ENCODE peak calls at places on chromosomes 2 and 18, in eight cellular contexts. C, Y, Z, D, M, S, Q and R are unnamed samples.

GRCh38 chr18:79576686-79577351 is 102.8 kb upstream of the CTDP1 start:
- DNase-seq in Z (peak), S (peak), Q (peak), D (no peak), Y (peak), M (no peak), C (no peak), R (no peak)

GRCh38 chr2:99863914-99864273 is 278.5 kb downstream of the AFF3 start:
- DNase-seq in Z (no peak), Q (no peak), S (no peak), Y (no peak), M (no peak), C (no peak), D (no peak), R (no peak)

GRCh38 chr2:207775471-207775870 is 5.8 kb upstream of the FZD5 start:
- DNase-seq in M (no peak), Z (no peak), D (no peak), S (no peak), Q (no peak), C (no peak), Y (no peak), R (no peak)

GRCh38 chr2:108396845-108397244 is 19.1 kb downstream of the SULT1C4 start:
- DNase-seq in Y (no peak), Q (no peak), C (no peak), S (no peak), D (peak), M (peak), Z (no peak), R (no peak)

GRCh38 chr2:236026839-236027238 is 141.3 kb downstream of the GBX2 start:
- DNase-seq in S (no peak), D (no peak), M (no peak), Z (no peak), C (peak), Y (no peak), Q (no peak), R (no peak)

GRCh38 chr2:203352604-203353255 is 24.5 kb downstream of the ABI2 start:
- DNase-seq in D (no peak), S (no peak), Z (no peak), M (no peak), Y (no peak), Q (peak), C (no peak), R (no peak)

GRCh38 chr2:108587621-108588020 is 53.4 kb downstream of the LIMS1 start:
- DNase-seq in Z (no peak), Y (peak), C (no peak), S (peak), M (no peak), Q (peak), D (peak), R (no peak)

GRCh38 chr18:63949068-63949737 is at the start of gene HMSD:
- DNase-seq in C (no peak), D (peak), Q (peak), M (no peak), Z (peak), S (peak), Y (no peak), R (no peak)

GRCh38 chr18:47484068-47484467 is 232.6 kb upstream of the SKOR2 start:
- DNase-seq in C (no peak), M (no peak), Q (no peak), Y (no peak), D (no peak), S (no peak), Z (no peak), R (no peak)

GRCh38 chr2:172389685-172390339 is 37.6 kb upstream of the ITGA6 start:
- DNase-seq in C (no peak), Z (no peak), Q (peak), S (no peak), M (no peak), Y (no peak), D (no peak), R (no peak)

DNA sequence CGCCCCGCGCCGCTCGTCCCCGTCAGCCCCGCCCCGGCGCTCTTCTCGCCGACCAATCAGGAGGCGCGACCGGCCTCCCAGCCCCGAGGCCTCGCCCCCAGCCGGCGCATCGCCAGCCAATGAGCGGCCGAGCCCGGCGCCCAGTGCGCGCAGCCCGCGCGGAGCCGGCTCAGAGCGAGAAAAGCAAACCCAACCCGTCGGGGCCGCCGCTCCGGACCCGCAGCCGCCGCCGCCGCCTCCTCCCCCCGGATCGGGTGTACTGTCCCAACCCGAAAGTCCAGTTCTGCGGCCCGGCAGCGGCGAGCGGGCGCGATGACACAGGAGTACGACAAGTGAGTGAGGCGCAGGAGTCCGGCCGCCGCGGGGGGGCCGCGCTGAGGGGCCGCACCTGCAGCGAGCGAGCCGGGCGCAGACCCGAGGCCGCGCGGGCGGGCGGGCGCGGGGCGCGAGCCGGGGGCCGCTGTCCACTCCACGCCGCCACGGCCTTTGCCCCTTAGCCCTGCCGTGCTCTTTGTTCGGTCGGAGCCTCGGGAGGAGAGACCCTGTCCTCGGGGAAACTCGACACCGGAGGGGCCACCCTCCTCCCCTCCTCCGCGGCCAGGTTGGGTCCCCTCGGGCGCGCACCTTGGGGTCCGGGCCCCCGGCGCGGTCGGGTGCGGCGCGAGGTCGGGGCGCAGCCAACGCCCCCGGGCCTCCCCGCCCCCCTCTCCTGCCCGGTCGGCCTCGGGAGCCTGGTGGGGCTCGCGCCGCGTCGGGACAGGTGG is at the start of gene GRHL1:
- DNase-seq in S (peak), Y (peak), M (peak), Z (peak), D (peak), Q (peak), C (peak), R (peak)
- H3K27ac ChIP-seq in S (peak), Y (no peak), M (peak), Z (peak), D (no peak), Q (peak), C (no peak), R (no peak)

GRCh38 chr2:5590836-5591235 is 101.3 kb upstream of the SOX11 start:
- DNase-seq in Q (no peak), M (no peak), Z (no peak), C (no peak), Y (no peak), S (no peak), D (no peak), R (no peak)
- H3K4me3 ChIP-seq in Q (no peak), M (no peak), Z (no peak), C (no peak), Y (no peak), S (no peak), D (no peak), R (no peak)

GRCh38 chr2:229456091-229456490 is 185.0 kb upstream of the PID1 start:
- DNase-seq in Z (no peak), D (no peak), Q (no peak), M (no peak), Y (no peak), S (no peak), C (no peak), R (no peak)

GRCh38 chr2:229454934-229455631 is 184.0 kb upstream of the PID1 start:
- DNase-seq in Z (no peak), D (peak), Q (peak), S (no peak), C (no peak), Y (no peak), M (no peak), R (no peak)
- H3K27ac ChIP-seq in Z (no peak), D (peak), Q (peak), S (no peak), C (no peak), Y (no peak), M (no peak), R (no peak)

GRCh38 chr2:66582975-66583842 is 148.3 kb downstream of the MEIS1 start:
- DNase-seq in C (no peak), Q (no peak), D (no peak), Y (peak), Z (no peak), S (no peak), M (no peak), R (no peak)

GRCh38 chr2:66580343-66580954 is 145.5 kb downstream of the MEIS1 start:
- DNase-seq in Q (no peak), S (no peak), Z (no peak), D (peak), C (no peak), M (no peak), Y (no peak), R (no peak)

GRCh38 chr2:66581461-66582363 is 146.8 kb downstream of the MEIS1 start:
- DNase-seq in Q (peak), S (no peak), Y (peak), Z (no peak), D (no peak), C (no peak), M (no peak), R (no peak)

GRCh38 chr2:66584011-66584410 is 149.1 kb downstream of the MEIS1 start:
- DNase-seq in C (no peak), Y (peak), S (no peak), M (no peak), Q (no peak), D (no peak), Z (no peak), R (no peak)

DNA sequence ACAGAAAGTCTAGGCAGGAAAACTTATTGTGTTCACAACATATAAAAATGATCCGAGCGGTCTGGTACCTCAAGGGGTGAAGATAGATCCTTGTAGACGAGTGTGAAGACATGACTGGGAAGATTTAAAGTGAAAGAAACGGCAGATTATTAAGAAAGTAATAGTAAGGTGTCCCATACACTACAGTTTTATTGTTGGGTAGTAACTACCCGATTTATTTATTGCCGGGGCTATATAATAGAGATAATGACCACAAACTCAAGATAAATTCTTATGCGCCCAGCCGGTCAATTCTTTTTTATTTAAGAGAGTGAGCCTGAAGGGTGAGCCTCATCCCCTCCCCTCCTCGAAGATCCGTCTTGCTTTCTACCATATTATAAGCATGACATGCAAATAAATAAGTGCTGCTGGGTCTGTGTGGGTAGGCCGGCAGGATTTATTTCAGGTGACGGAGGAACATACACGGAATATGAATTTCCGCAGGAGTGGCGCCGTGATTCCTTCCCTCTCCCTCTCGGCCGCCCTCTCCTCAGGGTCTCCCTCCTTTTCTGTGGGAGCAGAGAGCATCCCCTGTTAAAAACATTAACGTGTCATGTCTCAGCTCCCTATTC is 147.5 kb downstream of the MEIS1 start:
- DNase-seq in M (no peak), C (no peak), D (no peak), Y (no peak), Z (no peak), Q (no peak), S (no peak), R (no peak)
- H3K4me3 ChIP-seq in M (peak), C (peak), D (no peak), Y (peak), Z (no peak), Q (peak), S (no peak), R (no peak)

GRCh38 chr18:48819276-48819675 is 131.5 kb downstream of the SMAD7 start:
- DNase-seq in Y (peak), M (no peak), Q (no peak), D (no peak), C (no peak), S (peak), Z (peak), R (no peak)
- H3K27ac ChIP-seq in Y (no peak), M (no peak), Q (no peak), D (no peak), C (no peak), S (peak), Z (no peak), R (no peak)

DNA sequence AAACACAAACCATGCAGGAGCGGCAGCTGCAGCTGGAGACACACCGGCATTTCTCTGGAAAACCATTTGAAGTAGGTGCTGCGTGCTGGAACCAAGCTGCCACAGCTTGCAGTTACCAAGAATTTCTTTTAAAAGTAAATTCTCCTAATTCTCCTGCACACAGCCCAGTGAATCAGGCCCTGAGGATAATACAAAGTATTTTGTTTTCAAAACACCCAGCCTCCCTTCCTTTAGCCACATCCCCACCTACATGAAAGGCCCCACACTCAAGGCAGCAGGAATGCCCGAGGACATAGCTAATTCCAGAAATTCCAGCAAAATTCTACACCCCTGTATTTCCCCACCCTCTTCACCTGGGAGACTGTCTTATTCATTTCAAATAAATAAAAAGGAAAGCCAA is 488.8 kb upstream of the SOX11 start:
- DNase-seq in Q (no peak), S (no peak), Z (no peak), D (no peak), M (no peak), Y (no peak), C (no peak), R (no peak)
- H3K4me3 ChIP-seq in Q (no peak), S (no peak), Z (no peak), D (no peak), M (no peak), Y (no peak), C (no peak), R (no peak)